ENCODE peak calls at places on chromosomes 12 and 14, in nine cellular contexts. P is spleen, L is AG04450, Q is choroid plexus epithelial cell, O is brain microvascular endothelial cell, C is astrocyte of the spinal cord, I is MCF 10A, F is fibroblast of lung, H is astrocyte of the cerebellum. B is an unnamed sample.

GRCh38 chr12:57203201-57203600 is 13.4 kb upstream of the NXPH4 start:
- DNase-seq in P (no peak), L (no peak), Q (no peak), O (no peak), C (no peak), I (no peak), F (no peak), H (no peak), B (no peak)

GRCh38 chr12:89450922-89451321 is 73.7 kb downstream of the GALNT4 start:
- DNase-seq in P (no peak), L (peak), Q (peak), O (peak), C (peak), I (no peak), F (peak), H (peak), B (no peak)

GRCh38 chr12:1795221-1795784 is 25.1 kb upstream of the LRTM2 start:
- DNase-seq in P (peak), L (no peak), Q (no peak), O (no peak), C (no peak), I (no peak), F (no peak), H (no peak), B (no peak)

GRCh38 chr12:7060353-7060954 is at the start of gene C1S:
- DNase-seq in P (no peak), L (peak), Q (peak), O (peak), C (peak), I (peak), F (peak), H (peak), B (peak)

GRCh38 chr14:91503000-91503504 is 7.1 kb downstream of the PPP4R3A start:
- DNase-seq in P (no peak), L (no peak), Q (no peak), O (no peak), C (no peak), I (no peak), F (no peak), H (no peak), B (no peak)

GRCh38 chr12:2248901-2249381 is 196.2 kb downstream of the CACNA1C start:
- DNase-seq in P (no peak), L (no peak), Q (no peak), O (peak), C (no peak), I (peak), F (no peak), H (no peak), B (no peak)

GRCh38 chr14:69685716-69686115 is 74.3 kb downstream of the SUSD6 start:
- DNase-seq in P (no peak), L (no peak), Q (peak), O (no peak), C (peak), I (peak), F (peak), H (peak), B (no peak)

GRCh38 chr14:35333347-35333730 is 41.2 kb downstream of the PSMA6 start:
- DNase-seq in P (no peak), L (no peak), Q (no peak), O (no peak), C (no peak), I (no peak), F (no peak), H (no peak), B (no peak)

GRCh38 chr12:3614806-3615466 is 123.9 kb downstream of the PRMT8 start:
- DNase-seq in P (peak), L (no peak), Q (no peak), O (no peak), C (no peak), I (no peak), F (no peak), H (no peak), B (no peak)

GRCh38 chr12:126936181-126936851 is 1330.7 kb upstream of the TMEM132C start:
- DNase-seq in P (no peak), L (no peak), Q (no peak), O (no peak), C (peak), I (peak), F (peak), H (no peak), B (peak)

GRCh38 chr12:95228617-95229016 is 11.0 kb downstream of the VEZT start:
- DNase-seq in P (no peak), L (no peak), Q (no peak), O (no peak), C (no peak), I (no peak), F (no peak), H (no peak), B (no peak)

GRCh38 chr14:99127651-99128167 is 144.3 kb downstream of the BCL11B start:
- DNase-seq in P (no peak), L (no peak), Q (peak), O (no peak), C (peak), I (peak), F (peak), H (peak), B (no peak)

GRCh38 chr12:15855646-15856045 is 26.5 kb upstream of the STRAP start:
- DNase-seq in P (no peak), L (no peak), Q (peak), O (no peak), C (peak), I (peak), F (peak), H (no peak), B (no peak)

GRCh38 chr12:75722714-75723200 is 211.3 kb upstream of the KRR1 start:
- DNase-seq in P (no peak), L (peak), Q (peak), O (peak), C (peak), I (peak), F (peak), H (peak), B (peak)

GRCh38 chr14:29529418-29529817 is 398.2 kb downstream of the PRKD1 start:
- DNase-seq in P (no peak), L (no peak), Q (peak), O (no peak), C (peak), I (peak), F (no peak), H (no peak), B (peak)

GRCh38 chr14:74638066-74638465 is 26.0 kb upstream of the LTBP2 start:
- DNase-seq in P (peak), L (no peak), Q (no peak), O (peak), C (no peak), I (no peak), F (no peak), H (no peak), B (no peak)

GRCh38 chr12:55132816-55133215 is 6.6 kb downstream of the OR9K2 start:
- DNase-seq in P (no peak), L (no peak), Q (no peak), O (no peak), C (no peak), I (peak), F (no peak), H (no peak), B (no peak)
- TF ChIP-seq CTCF in P (no peak), L (no peak), Q (no peak), O (no peak), C (no peak), I (no peak), F (no peak), H (peak), B (no peak)

DNA sequence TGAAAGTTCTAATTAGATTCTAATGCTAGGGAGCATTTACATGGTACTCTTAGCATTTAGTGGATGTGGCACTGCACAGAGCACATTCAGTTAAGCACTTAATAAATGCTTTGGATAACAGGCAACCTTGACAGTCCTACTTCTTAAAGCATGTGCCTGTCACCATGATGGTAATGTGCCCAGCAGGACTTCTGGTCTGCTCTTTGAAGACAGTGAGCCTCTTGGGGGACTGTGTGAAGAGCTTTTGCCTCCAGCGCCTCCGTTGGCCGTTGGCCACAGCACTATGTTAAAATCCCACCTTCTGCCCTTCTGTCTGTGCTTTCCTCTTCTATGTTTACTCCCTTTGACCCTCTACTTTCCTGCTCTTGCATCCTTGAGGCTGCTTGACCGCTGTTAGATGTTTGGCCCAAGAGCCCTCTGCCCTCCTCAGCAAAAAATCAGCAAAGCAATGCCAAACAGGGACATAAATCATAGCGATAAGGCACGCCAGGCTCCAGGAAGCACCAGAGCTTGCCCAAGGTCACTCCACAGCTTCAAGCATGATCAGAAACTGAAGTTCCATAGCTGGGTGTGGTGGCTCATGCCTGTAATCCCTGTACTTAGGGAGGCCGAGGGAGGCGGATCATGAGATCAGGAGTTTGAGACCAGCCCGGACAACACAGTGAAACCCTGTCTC is 8.3 kb downstream of the CDKL1 start:
- DNase-seq in P (peak), L (no peak), Q (no peak), O (no peak), C (no peak), I (no peak), F (no peak), H (no peak), B (peak)
- TF ChIP-seq CTCF in P (no peak), L (no peak), Q (no peak), O (no peak), C (no peak), I (no peak), F (no peak), H (no peak), B (no peak)

DNA sequence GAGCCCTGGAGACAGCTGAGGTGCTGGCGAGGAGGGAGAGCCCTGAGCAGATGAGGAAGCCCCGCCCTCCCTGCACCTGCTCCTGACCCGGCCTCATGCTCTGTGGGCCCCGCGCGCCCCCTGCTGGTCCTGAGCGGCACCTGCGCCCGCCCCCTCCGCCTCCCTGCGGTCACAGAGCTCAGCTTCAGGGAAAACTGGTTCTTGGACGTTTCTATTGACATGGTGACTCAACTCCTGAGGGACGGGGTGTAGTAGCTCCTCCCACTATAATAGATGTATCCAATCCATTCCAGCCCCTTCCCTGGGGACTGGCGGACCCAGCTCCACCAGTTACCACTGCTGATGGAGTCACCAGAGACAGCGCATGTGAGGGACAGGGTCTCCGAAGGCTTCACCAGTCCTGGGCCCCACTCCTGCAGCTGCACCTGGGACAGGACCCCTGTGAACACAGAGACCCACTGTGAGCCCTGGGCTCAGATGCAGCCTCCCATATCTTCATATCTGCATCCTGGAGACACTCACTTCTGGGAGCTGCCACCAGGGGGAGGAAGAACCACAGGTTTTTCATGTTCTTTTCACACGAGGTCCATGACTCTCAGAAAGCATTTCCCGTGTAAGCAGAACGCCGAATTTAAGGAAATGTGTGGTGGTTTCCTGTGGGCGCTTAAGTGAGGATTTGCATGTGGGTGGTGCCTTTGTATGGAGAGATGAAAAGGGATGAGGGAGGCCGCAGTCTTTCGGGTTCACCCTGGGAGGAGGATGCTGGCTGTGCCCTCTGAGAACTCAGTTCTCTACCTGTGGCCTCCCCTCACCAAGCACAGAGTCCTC is 1346.5 kb downstream of the TMEM121 start:
- DNase-seq in P (peak), L (no peak), Q (no peak), O (peak), C (no peak), I (peak), F (no peak), H (no peak), B (peak)
- TF ChIP-seq CTCF in P (peak), L (peak), Q (peak), O (peak), C (peak), I (peak), F (no peak), H (no peak), B (peak)

GRCh38 chr12:101678081-101678480 is 19.4 kb upstream of the CHPT1 start:
- DNase-seq in P (no peak), L (no peak), Q (no peak), O (no peak), C (no peak), I (no peak), F (no peak), H (no peak), B (no peak)
- TF ChIP-seq CTCF in P (no peak), L (no peak), Q (no peak), O (no peak), C (no peak), I (no peak), F (no peak), H (no peak), B (no peak)

GRCh38 chr12:70847871-70848270 is 72.7 kb downstream of the PTPRR start:
- DNase-seq in P (no peak), L (no peak), Q (no peak), O (no peak), C (no peak), I (no peak), F (no peak), H (no peak), B (no peak)

GRCh38 chr12:70852416-70853150 is 68.0 kb downstream of the PTPRR start:
- DNase-seq in P (no peak), L (no peak), Q (no peak), O (no peak), C (no peak), I (no peak), F (no peak), H (no peak), B (no peak)

GRCh38 chr12:70853326-70853725 is 67.2 kb downstream of the PTPRR start:
- DNase-seq in P (no peak), L (peak), Q (peak), O (no peak), C (peak), I (peak), F (peak), H (peak), B (no peak)

GRCh38 chr12:70845268-70845667 is 75.3 kb downstream of the PTPRR start:
- DNase-seq in P (no peak), L (no peak), Q (no peak), O (no peak), C (no peak), I (no peak), F (no peak), H (no peak), B (no peak)

DNA sequence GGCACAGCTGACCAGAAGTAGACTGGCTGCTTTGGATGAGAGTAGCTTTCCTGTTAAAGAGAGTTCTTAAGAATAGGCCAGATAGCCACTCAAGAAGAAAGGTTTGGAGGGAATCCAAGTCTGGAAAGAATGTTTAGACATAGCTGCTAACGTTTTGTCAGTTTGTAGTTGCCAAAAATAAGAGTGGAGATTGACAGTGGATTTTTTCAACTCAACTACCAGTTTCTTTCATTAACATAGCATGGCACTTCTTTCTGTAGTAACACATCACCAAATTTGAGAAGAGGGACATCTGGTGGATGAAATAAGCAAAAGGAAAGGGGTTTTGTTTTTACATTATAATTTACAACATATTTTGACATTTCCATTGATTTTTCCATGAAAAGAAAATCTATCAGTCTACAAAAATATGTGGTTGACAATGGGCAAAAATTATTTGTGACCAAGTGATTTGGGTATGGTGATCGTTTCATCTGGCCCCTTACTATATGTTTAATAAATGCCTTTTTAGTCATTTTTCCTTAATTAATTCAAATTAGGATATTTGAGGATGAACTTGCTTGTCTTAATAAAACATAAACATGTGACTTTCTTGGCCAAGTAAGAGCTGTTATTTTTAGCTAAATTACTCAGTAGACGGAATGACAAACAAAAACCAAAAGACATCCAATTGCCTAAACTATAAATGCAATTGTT is 71.1 kb downstream of the PTPRR start:
- DNase-seq in P (no peak), L (no peak), Q (peak), O (peak), C (peak), I (peak), F (peak), H (peak), B (no peak)
- TF ChIP-seq CTCF in P (no peak), L (peak), Q (peak), O (peak), C (peak), I (peak), F (peak), H (peak), B (peak)

GRCh38 chr14:77077040-77077439 is 21.0 kb upstream of the CIPC start:
- DNase-seq in P (no peak), L (no peak), Q (no peak), O (no peak), C (no peak), I (no peak), F (no peak), H (no peak), B (no peak)
- TF ChIP-seq CTCF in P (no peak), L (no peak), Q (no peak), O (no peak), C (no peak), I (no peak), F (no peak), H (no peak), B (no peak)

GRCh38 chr14:70873627-70874026 is 33.6 kb upstream of the PCNX1 start:
- DNase-seq in P (no peak), L (no peak), Q (no peak), O (no peak), C (no peak), I (no peak), F (no peak), H (no peak), B (no peak)
- TF ChIP-seq CTCF in P (no peak), L (no peak), Q (peak), O (peak), C (no peak), I (no peak), F (no peak), H (no peak), B (no peak)

GRCh38 chr14:101560534-101561113 is 671 bp upstream of the DIO3 start:
- DNase-seq in P (no peak), L (no peak), Q (no peak), O (no peak), C (no peak), I (no peak), F (no peak), H (no peak), B (no peak)
- TF ChIP-seq CTCF in P (no peak), L (no peak), Q (no peak), O (no peak), C (no peak), I (no peak), F (no peak), H (no peak), B (no peak)

GRCh38 chr14:94775875-94776217 is 5.9 kb upstream of the GSC start:
- DNase-seq in P (no peak), L (no peak), Q (peak), O (no peak), C (no peak), I (peak), F (peak), H (no peak), B (no peak)

GRCh38 chr14:94780536-94781404 is 10.9 kb upstream of the GSC start:
- DNase-seq in P (no peak), L (no peak), Q (no peak), O (no peak), C (no peak), I (no peak), F (no peak), H (no peak), B (no peak)

GRCh38 chr14:94775082-94775874 is 5.4 kb upstream of the GSC start:
- DNase-seq in P (no peak), L (no peak), Q (no peak), O (no peak), C (no peak), I (no peak), F (no peak), H (no peak), B (no peak)

GRCh38 chr14:94773682-94774211 is 3.8 kb upstream of the GSC start:
- DNase-seq in P (no peak), L (no peak), Q (no peak), O (no peak), C (no peak), I (no peak), F (no peak), H (no peak), B (no peak)

GRCh38 chr14:94779713-94780112 is 9.8 kb upstream of the GSC start:
- DNase-seq in P (no peak), L (no peak), Q (no peak), O (no peak), C (no peak), I (no peak), F (no peak), H (no peak), B (no peak)
- TF ChIP-seq CTCF in P (no peak), L (no peak), Q (no peak), O (no peak), C (no peak), I (no peak), F (no peak), H (no peak), B (no peak)

B was measured in Calu3.